ENCODE peak calls at places on chromosomes 5 and 9, in four cellular contexts. D is NCI-H1105, T is ACHN, P is cardiac fibroblast. X is an unnamed sample.

GRCh38 chr5:151642472-151643140 is 44.1 kb downstream of the SPARC start:
- DNase-seq in P (no peak), D (no peak), T (no peak), X (no peak)

GRCh38 chr9:19379697-19380046 is 364 bp downstream of the RPS6 start:
- DNase-seq in D (no peak), P (peak), T (peak), X (no peak)

GRCh38 chr9:35570709-35571108 is 34.4 kb upstream of the TESK1 start:
- DNase-seq in P (no peak), T (no peak), D (no peak), X (no peak)

GRCh38 chr5:112270299-112271293 is 148.5 kb downstream of the EPB41L4A start:
- DNase-seq in D (no peak), T (no peak), P (peak), X (no peak)

GRCh38 chr5:170885779-170886178 is 24.0 kb downstream of the RANBP17 start:
- DNase-seq in P (no peak), T (no peak), D (no peak), X (no peak)

GRCh38 chr5:178357127-178357526 is 124.5 kb upstream of the PHYKPL start:
- DNase-seq in T (no peak), P (no peak), D (no peak), X (no peak)

GRCh38 chr5:133142782-133143181 is 91.0 kb downstream of the HSPA4 start:
- DNase-seq in D (no peak), T (no peak), P (no peak), X (no peak)

GRCh38 chr5:43314724-43315123 is 1.5 kb upstream of the HMGCS1 start:
- DNase-seq in P (no peak), D (no peak), T (peak), X (no peak)

GRCh38 chr9:133931059-133931458 is 61.1 kb downstream of the VAV2 start:
- DNase-seq in T (no peak), D (no peak), P (no peak), X (no peak)

GRCh38 chr5:10594591-10595210 is 30.8 kb downstream of the ANKRD33B start:
- DNase-seq in T (peak), D (no peak), P (peak), X (no peak)

GRCh38 chr5:78295035-78295961 is 800 bp upstream of the AP3B1 start:
- DNase-seq in D (peak), P (no peak), T (peak), X (no peak)

GRCh38 chr9:138024131-138024530 is 146.5 kb downstream of the CACNA1B start:
- DNase-seq in D (no peak), T (no peak), P (no peak), X (no peak)

GRCh38 chr5:125326114-125326513 is 579.7 kb upstream of the ZNF608 start:
- DNase-seq in T (peak), P (peak), D (no peak), X (peak)

GRCh38 chr5:42423285-42424152 is at the start of gene GHR:
- DNase-seq in T (peak), P (peak), D (peak), X (peak)

GRCh38 chr9:101166717-101167116 is 138.2 kb downstream of the PLPPR1 start:
- DNase-seq in P (no peak), D (no peak), T (no peak), X (no peak)

GRCh38 chr5:76472338-76473336 is 69.6 kb downstream of the IQGAP2 start:
- DNase-seq in D (no peak), P (no peak), T (no peak), X (peak)

GRCh38 chr9:119509291-119509905 is 140.2 kb upstream of the BRINP1 start:
- DNase-seq in D (no peak), P (no peak), T (no peak), X (no peak)

GRCh38 chr5:102971693-102972293 is 148.1 kb downstream of the GIN1 start:
- DNase-seq in P (peak), T (peak), D (peak), X (peak)

GRCh38 chr9:75907329-75907728 is 16.9 kb downstream of the PCSK5 start:
- DNase-seq in D (no peak), T (no peak), P (peak), X (no peak)

GRCh38 chr9:96418920-96419690 is 935 bp upstream of the ZNF367 start:
- DNase-seq in T (peak), D (peak), P (peak), X (peak)

GRCh38 chr5:149697001-149697400 is 33.1 kb upstream of the PPARGC1B start:
- DNase-seq in D (no peak), P (peak), T (no peak), X (no peak)